ENCODE peak calls at places on chromosomes 11 and 22, in five cellular contexts. L is DMS79; P is Daoy; K is stimulated activated CD4-positive, alpha-beta T cell treated with anti-CD3 and anti-CD28 coated beads, Interleukin-15, amount 100 ng/mL, for 1 hour; X is iris pigment epithelial cell. Q is an unnamed sample.

GRCh38 chr22:31647516-31647915 is 14.5 kb downstream of the PISD start:
- DNase-seq in K (no peak), X (peak), L (no peak), P (no peak), Q (no peak)

GRCh38 chr11:69101100-69101791 is 52.5 kb downstream of the TPCN2 start:
- DNase-seq in P (peak), L (peak), K (peak), X (peak), Q (peak)

GRCh38 chr22:29039148-29039547 is 22.5 kb downstream of the C22orf31 start:
- DNase-seq in K (no peak), L (no peak), P (no peak), X (no peak), Q (peak)

GRCh38 chr11:131524186-131524585 is 153.8 kb downstream of the NTM start:
- DNase-seq in L (no peak), X (no peak), K (no peak), P (no peak), Q (no peak)

GRCh38 chr11:132205006-132205405 is 834.6 kb downstream of the NTM start:
- DNase-seq in K (no peak), P (no peak), L (no peak), X (no peak), Q (no peak)

GRCh38 chr11:16632295-16633200 is 105.9 kb upstream of the C11orf58 start:
- DNase-seq in L (no peak), X (peak), K (no peak), P (no peak), Q (peak)

GRCh38 chr22:38413085-38414008 is 41.7 kb downstream of the KCNJ4 start:
- DNase-seq in K (no peak), X (no peak), L (no peak), P (no peak), Q (no peak)

GRCh38 chr11:65489706-65490310 is 9.0 kb upstream of the MALAT1 start:
- DNase-seq in X (no peak), L (no peak), P (no peak), K (no peak), Q (peak)

GRCh38 chr11:30426781-30427180 is 103.9 kb downstream of the ARL14EP start:
- DNase-seq in K (no peak), X (no peak), L (no peak), P (no peak), Q (peak)